ENCODE peak calls at places on chromosome 22, in eight cellular contexts. W, H, S, P, G, O, L and C are unnamed samples.

GRCh38 chr22:42281706-42282251 is 11.3 kb upstream of the TCF20 start:
- DNase-seq in W (no peak), H (no peak), S (no peak), P (peak), G (no peak), O (no peak), L (no peak), C (no peak)

GRCh38 chr22:26033586-26033985 is 135.7 kb upstream of the SEZ6L start:
- DNase-seq in W (no peak), H (no peak), S (no peak), P (no peak), G (no peak), O (no peak), L (no peak), C (no peak)

GRCh38 chr22:46010951-46011626 is 34.1 kb upstream of the WNT7B start:
- DNase-seq in W (no peak), H (no peak), S (no peak), P (no peak), G (no peak), O (no peak), L (no peak), C (no peak)

GRCh38 chr22:35064664-35065063 is 1.3 kb upstream of the ISX start:
- DNase-seq in W (no peak), H (no peak), S (no peak), P (no peak), G (no peak), O (no peak), L (no peak), C (peak)

GRCh38 chr22:42299586-42300285 is 29.3 kb upstream of the TCF20 start:
- DNase-seq in W (no peak), H (peak), S (peak), P (peak), G (no peak), O (peak), L (no peak), C (no peak)

GRCh38 chr22:20495861-20496681 is 476 bp upstream of the KLHL22 start:
- DNase-seq in W (peak), H (peak), S (peak), P (peak), G (peak), O (peak), L (peak), C (peak)

GRCh38 chr22:49329636-49330035 is 498.0 kb downstream of the BRD1 start:
- DNase-seq in W (no peak), H (no peak), S (no peak), P (no peak), G (no peak), O (no peak), L (no peak), C (no peak)

GRCh38 chr22:50604256-50604580 is 3.6 kb downstream of the MAPK8IP2 start:
- DNase-seq in W (no peak), H (no peak), S (no peak), P (no peak), G (no peak), O (no peak), L (no peak), C (no peak)

GRCh38 chr22:17570851-17571631 is 7.7 kb downstream of the SLC25A18 start:
- DNase-seq in W (no peak), H (no peak), S (peak), P (no peak), G (peak), O (no peak), L (peak), C (no peak)

GRCh38 chr22:47736166-47737034 is 974.0 kb downstream of the TBC1D22A start:
- DNase-seq in W (no peak), H (no peak), S (no peak), P (no peak), G (no peak), O (no peak), L (no peak), C (peak)

GRCh38 chr22:27335102-27335660 is 466.4 kb downstream of the MN1 start:
- DNase-seq in W (no peak), H (no peak), S (no peak), P (peak), G (no peak), O (no peak), L (no peak), C (no peak)

GRCh38 chr22:37485006-37485713 is 1.0 kb downstream of the MFNG start:
- DNase-seq in W (no peak), H (no peak), S (peak), P (no peak), G (no peak), O (peak), L (no peak), C (no peak)

GRCh38 chr22:29269230-29269604 is 1.1 kb downstream of the EWSR1 start:
- DNase-seq in W (no peak), H (no peak), S (no peak), P (no peak), G (no peak), O (no peak), L (no peak), C (no peak)

GRCh38 chr22:50114221-50114981 is 24.6 kb downstream of the MOV10L1 start:
- DNase-seq in W (no peak), H (peak), S (no peak), P (no peak), G (peak), O (no peak), L (no peak), C (peak)

GRCh38 chr22:31048570-31048969 is 32.5 kb upstream of the SMTN start:
- DNase-seq in W (no peak), H (no peak), S (no peak), P (no peak), G (no peak), O (no peak), L (no peak), C (no peak)

GRCh38 chr22:31442768-31443489 is 43.5 kb downstream of the DRG1 start:
- DNase-seq in W (no peak), H (no peak), S (peak), P (no peak), G (no peak), O (no peak), L (no peak), C (no peak)

GRCh38 chr22:30920407-30920806 is 48.2 kb downstream of the MORC2 start:
- DNase-seq in W (peak), H (peak), S (peak), P (peak), G (peak), O (peak), L (peak), C (peak)